ENCODE peak calls at places on chromosome 2, in four cellular contexts. One of them, this sample, is unnamed.
A peak's percentile ranks its signal among the peaks of the same experiment; 100 is the strongest.

GRCh38 chr2:126244937-126245336 is 411.0 kb upstream of the GYPC start:
- DNase-seq in CD4-positive, alpha-beta memory T cell: no peak
- DNase-seq in stimulated activated CD4-positive, alpha-beta T cell treated with anti-CD3 and anti-CD28 coated beads, Interleukin-2, amount 100 ng/mL, for 24 hours: peak; percentile 34
- DNase-seq in NCI-H1092: peak; percentile 3
- DNase-seq in this sample: peak; percentile 9

GRCh38 chr2:215758691-215759090 is 254.7 kb downstream of the MREG start:
- DNase-seq in CD4-positive, alpha-beta memory T cell: no peak
- DNase-seq in stimulated activated CD4-positive, alpha-beta T cell treated with anti-CD3 and anti-CD28 coated beads, Interleukin-2, amount 100 ng/mL, for 24 hours: no peak
- DNase-seq in NCI-H1092: no peak
- DNase-seq in this sample: no peak

GRCh38 chr2:197372582-197372981 is 62.0 kb upstream of the ANKRD44 start:
- DNase-seq in CD4-positive, alpha-beta memory T cell: no peak
- DNase-seq in stimulated activated CD4-positive, alpha-beta T cell treated with anti-CD3 and anti-CD28 coated beads, Interleukin-2, amount 100 ng/mL, for 24 hours: no peak
- DNase-seq in NCI-H1092: no peak
- DNase-seq in this sample: no peak

GRCh38 chr2:182610231-182610630 is 105.8 kb upstream of the DNAJC10 start:
- DNase-seq in CD4-positive, alpha-beta memory T cell: no peak
- DNase-seq in stimulated activated CD4-positive, alpha-beta T cell treated with anti-CD3 and anti-CD28 coated beads, Interleukin-2, amount 100 ng/mL, for 24 hours: no peak
- DNase-seq in NCI-H1092: no peak
- DNase-seq in this sample: no peak

GRCh38 chr2:64203131-64204005 is 59.1 kb upstream of the PELI1 start:
- DNase-seq in CD4-positive, alpha-beta memory T cell: no peak
- DNase-seq in stimulated activated CD4-positive, alpha-beta T cell treated with anti-CD3 and anti-CD28 coated beads, Interleukin-2, amount 100 ng/mL, for 24 hours: no peak
- DNase-seq in NCI-H1092: no peak
- DNase-seq in this sample: no peak

GRCh38 chr2:173414823-173415322 is 60.2 kb downstream of the CDCA7 start:
- DNase-seq in CD4-positive, alpha-beta memory T cell: no peak
- DNase-seq in stimulated activated CD4-positive, alpha-beta T cell treated with anti-CD3 and anti-CD28 coated beads, Interleukin-2, amount 100 ng/mL, for 24 hours: no peak
- DNase-seq in NCI-H1092: no peak
- DNase-seq in this sample: no peak

GRCh38 chr2:196275646-196276352 is 104.4 kb upstream of the STK17B start:
- DNase-seq in CD4-positive, alpha-beta memory T cell: no peak
- DNase-seq in stimulated activated CD4-positive, alpha-beta T cell treated with anti-CD3 and anti-CD28 coated beads, Interleukin-2, amount 100 ng/mL, for 24 hours: no peak
- DNase-seq in NCI-H1092: no peak
- DNase-seq in this sample: no peak

GRCh38 chr2:213995400-213996105 is 415.3 kb upstream of the VWC2L start:
- DNase-seq in CD4-positive, alpha-beta memory T cell: no peak
- DNase-seq in stimulated activated CD4-positive, alpha-beta T cell treated with anti-CD3 and anti-CD28 coated beads, Interleukin-2, amount 100 ng/mL, for 24 hours: no peak
- DNase-seq in NCI-H1092: no peak
- DNase-seq in this sample: no peak

GRCh38 chr2:20128506-20129319 is 77.3 kb upstream of the LAPTM4A start:
- DNase-seq in CD4-positive, alpha-beta memory T cell: no peak
- DNase-seq in stimulated activated CD4-positive, alpha-beta T cell treated with anti-CD3 and anti-CD28 coated beads, Interleukin-2, amount 100 ng/mL, for 24 hours: no peak
- DNase-seq in NCI-H1092: no peak
- DNase-seq in this sample: no peak

GRCh38 chr2:36677995-36678605 is 18.4 kb upstream of the VIT start:
- DNase-seq in CD4-positive, alpha-beta memory T cell: no peak
- DNase-seq in stimulated activated CD4-positive, alpha-beta T cell treated with anti-CD3 and anti-CD28 coated beads, Interleukin-2, amount 100 ng/mL, for 24 hours: no peak
- DNase-seq in NCI-H1092: no peak
- DNase-seq in this sample: no peak

GRCh38 chr2:182101263-182101662 is 115.6 kb downstream of the PPP1R1C start:
- DNase-seq in CD4-positive, alpha-beta memory T cell: no peak
- DNase-seq in stimulated activated CD4-positive, alpha-beta T cell treated with anti-CD3 and anti-CD28 coated beads, Interleukin-2, amount 100 ng/mL, for 24 hours: no peak
- DNase-seq in NCI-H1092: no peak
- DNase-seq in this sample: no peak

This sample was measured in activated naive CD4-positive, alpha-beta T cell treated with Interleukin-2 at 50 U/mL for 16 hours.